ENCODE peak calls at places on chromosomes 2 and 18, in nine cellular contexts. One of them, this sample, is unnamed.

GRCh38 chr2:219664958-219665357 is 37.5 kb downstream of the SLC4A3 start:
- DNase-seq in activated CD4-positive, alpha-beta T cell treated with anti-CD3 and anti-CD28 coated beads, Interleukin-2, amount 50 U/mL, for 48 hours: no peak
- DNase-seq in smooth muscle cell of the brain vasculature: no peak
- DNase-seq in CD4-positive, CD25-positive, alpha-beta regulatory T cell: no peak
- DNase-seq in stimulated activated naive CD8-positive, alpha-beta T cell treated with anti-CD3 and anti-CD28 coated beads, Interleukin-15, Interleukin-2, amounts not matched to agents 100 U/mL and 50 U/mL, for 24 hours: no peak
- DNase-seq in stimulated activated CD8-positive, alpha-beta memory T cell treated with anti-CD3 and anti-CD28 coated beads, Interleukin-4, amount 100 ng/mL, for 48 hours: no peak
- DNase-seq in adipocyte: peak
- DNase-seq in NCI-H1417: no peak
- DNase-seq in endodermal cell: peak
- DNase-seq in this sample: peak

GRCh38 chr2:221596192-221596591 is 24.1 kb upstream of the EPHA4 start:
- DNase-seq in adipocyte: peak
- DNase-seq in NCI-H1417: no peak
- DNase-seq in CD4-positive, CD25-positive, alpha-beta regulatory T cell: no peak
- DNase-seq in stimulated activated naive CD8-positive, alpha-beta T cell treated with anti-CD3 and anti-CD28 coated beads, Interleukin-15, Interleukin-2, amounts not matched to agents 100 U/mL and 50 U/mL, for 24 hours: no peak
- DNase-seq in endodermal cell: no peak
- DNase-seq in activated CD4-positive, alpha-beta T cell treated with anti-CD3 and anti-CD28 coated beads, Interleukin-2, amount 50 U/mL, for 48 hours: no peak
- DNase-seq in stimulated activated CD8-positive, alpha-beta memory T cell treated with anti-CD3 and anti-CD28 coated beads, Interleukin-4, amount 100 ng/mL, for 48 hours: no peak
- DNase-seq in smooth muscle cell of the brain vasculature: no peak
- DNase-seq in this sample: no peak

GRCh38 chr2:33712674-33713073 is 113.6 kb upstream of the FAM98A start:
- DNase-seq in activated CD4-positive, alpha-beta T cell treated with anti-CD3 and anti-CD28 coated beads, Interleukin-2, amount 50 U/mL, for 48 hours: no peak
- DNase-seq in stimulated activated naive CD8-positive, alpha-beta T cell treated with anti-CD3 and anti-CD28 coated beads, Interleukin-15, Interleukin-2, amounts not matched to agents 100 U/mL and 50 U/mL, for 24 hours: no peak
- DNase-seq in adipocyte: no peak
- DNase-seq in NCI-H1417: no peak
- DNase-seq in stimulated activated CD8-positive, alpha-beta memory T cell treated with anti-CD3 and anti-CD28 coated beads, Interleukin-4, amount 100 ng/mL, for 48 hours: no peak
- DNase-seq in endodermal cell: no peak
- DNase-seq in smooth muscle cell of the brain vasculature: no peak
- DNase-seq in CD4-positive, CD25-positive, alpha-beta regulatory T cell: no peak
- DNase-seq in this sample: no peak

GRCh38 chr2:218985325-218986091 is 524 bp upstream of the FEV start:
- DNase-seq in CD4-positive, CD25-positive, alpha-beta regulatory T cell: no peak
- DNase-seq in smooth muscle cell of the brain vasculature: no peak
- DNase-seq in endodermal cell: peak
- DNase-seq in activated CD4-positive, alpha-beta T cell treated with anti-CD3 and anti-CD28 coated beads, Interleukin-2, amount 50 U/mL, for 48 hours: no peak
- DNase-seq in NCI-H1417: peak
- DNase-seq in stimulated activated naive CD8-positive, alpha-beta T cell treated with anti-CD3 and anti-CD28 coated beads, Interleukin-15, Interleukin-2, amounts not matched to agents 100 U/mL and 50 U/mL, for 24 hours: no peak
- DNase-seq in adipocyte: no peak
- DNase-seq in stimulated activated CD8-positive, alpha-beta memory T cell treated with anti-CD3 and anti-CD28 coated beads, Interleukin-4, amount 100 ng/mL, for 48 hours: no peak
- DNase-seq in this sample: no peak

GRCh38 chr2:18047896-18048657 is 169.6 kb downstream of the KCNS3 start:
- DNase-seq in smooth muscle cell of the brain vasculature: no peak
- DNase-seq in stimulated activated CD8-positive, alpha-beta memory T cell treated with anti-CD3 and anti-CD28 coated beads, Interleukin-4, amount 100 ng/mL, for 48 hours: no peak
- DNase-seq in endodermal cell: no peak
- DNase-seq in NCI-H1417: no peak
- DNase-seq in stimulated activated naive CD8-positive, alpha-beta T cell treated with anti-CD3 and anti-CD28 coated beads, Interleukin-15, Interleukin-2, amounts not matched to agents 100 U/mL and 50 U/mL, for 24 hours: no peak
- DNase-seq in activated CD4-positive, alpha-beta T cell treated with anti-CD3 and anti-CD28 coated beads, Interleukin-2, amount 50 U/mL, for 48 hours: no peak
- DNase-seq in CD4-positive, CD25-positive, alpha-beta regulatory T cell: no peak
- DNase-seq in adipocyte: peak
- DNase-seq in this sample: no peak

GRCh38 chr18:70421471-70421870 is 132.6 kb downstream of the SOCS6 start:
- DNase-seq in CD4-positive, CD25-positive, alpha-beta regulatory T cell: no peak
- DNase-seq in stimulated activated CD8-positive, alpha-beta memory T cell treated with anti-CD3 and anti-CD28 coated beads, Interleukin-4, amount 100 ng/mL, for 48 hours: no peak
- DNase-seq in smooth muscle cell of the brain vasculature: no peak
- DNase-seq in stimulated activated naive CD8-positive, alpha-beta T cell treated with anti-CD3 and anti-CD28 coated beads, Interleukin-15, Interleukin-2, amounts not matched to agents 100 U/mL and 50 U/mL, for 24 hours: no peak
- DNase-seq in activated CD4-positive, alpha-beta T cell treated with anti-CD3 and anti-CD28 coated beads, Interleukin-2, amount 50 U/mL, for 48 hours: no peak
- DNase-seq in endodermal cell: no peak
- DNase-seq in adipocyte: no peak
- DNase-seq in NCI-H1417: no peak
- DNase-seq in this sample: no peak

GRCh38 chr2:186543561-186544131 is 46.2 kb upstream of the ITGAV start:
- DNase-seq in activated CD4-positive, alpha-beta T cell treated with anti-CD3 and anti-CD28 coated beads, Interleukin-2, amount 50 U/mL, for 48 hours: no peak
- DNase-seq in NCI-H1417: no peak
- DNase-seq in stimulated activated CD8-positive, alpha-beta memory T cell treated with anti-CD3 and anti-CD28 coated beads, Interleukin-4, amount 100 ng/mL, for 48 hours: no peak
- DNase-seq in CD4-positive, CD25-positive, alpha-beta regulatory T cell: no peak
- DNase-seq in smooth muscle cell of the brain vasculature: peak
- DNase-seq in endodermal cell: peak
- DNase-seq in adipocyte: peak
- DNase-seq in stimulated activated naive CD8-positive, alpha-beta T cell treated with anti-CD3 and anti-CD28 coated beads, Interleukin-15, Interleukin-2, amounts not matched to agents 100 U/mL and 50 U/mL, for 24 hours: no peak
- DNase-seq in this sample: no peak

GRCh38 chr2:3291113-3291512 is 86.5 kb downstream of the EIPR1 start:
- DNase-seq in NCI-H1417: no peak
- DNase-seq in stimulated activated CD8-positive, alpha-beta memory T cell treated with anti-CD3 and anti-CD28 coated beads, Interleukin-4, amount 100 ng/mL, for 48 hours: no peak
- DNase-seq in CD4-positive, CD25-positive, alpha-beta regulatory T cell: no peak
- DNase-seq in smooth muscle cell of the brain vasculature: no peak
- DNase-seq in endodermal cell: peak
- DNase-seq in adipocyte: no peak
- DNase-seq in activated CD4-positive, alpha-beta T cell treated with anti-CD3 and anti-CD28 coated beads, Interleukin-2, amount 50 U/mL, for 48 hours: no peak
- DNase-seq in stimulated activated naive CD8-positive, alpha-beta T cell treated with anti-CD3 and anti-CD28 coated beads, Interleukin-15, Interleukin-2, amounts not matched to agents 100 U/mL and 50 U/mL, for 24 hours: no peak
- DNase-seq in this sample: no peak

GRCh38 chr2:166017208-166017607 is 63.6 kb upstream of the TTC21B start:
- DNase-seq in endodermal cell: no peak
- DNase-seq in activated CD4-positive, alpha-beta T cell treated with anti-CD3 and anti-CD28 coated beads, Interleukin-2, amount 50 U/mL, for 48 hours: no peak
- DNase-seq in CD4-positive, CD25-positive, alpha-beta regulatory T cell: no peak
- DNase-seq in stimulated activated naive CD8-positive, alpha-beta T cell treated with anti-CD3 and anti-CD28 coated beads, Interleukin-15, Interleukin-2, amounts not matched to agents 100 U/mL and 50 U/mL, for 24 hours: no peak
- DNase-seq in smooth muscle cell of the brain vasculature: no peak
- DNase-seq in NCI-H1417: no peak
- DNase-seq in adipocyte: no peak
- DNase-seq in stimulated activated CD8-positive, alpha-beta memory T cell treated with anti-CD3 and anti-CD28 coated beads, Interleukin-4, amount 100 ng/mL, for 48 hours: no peak
- DNase-seq in this sample: no peak

GRCh38 chr2:221572821-221573429 is 821 bp upstream of the EPHA4 start:
- DNase-seq in smooth muscle cell of the brain vasculature: no peak
- DNase-seq in adipocyte: peak
- DNase-seq in stimulated activated naive CD8-positive, alpha-beta T cell treated with anti-CD3 and anti-CD28 coated beads, Interleukin-15, Interleukin-2, amounts not matched to agents 100 U/mL and 50 U/mL, for 24 hours: no peak
- DNase-seq in activated CD4-positive, alpha-beta T cell treated with anti-CD3 and anti-CD28 coated beads, Interleukin-2, amount 50 U/mL, for 48 hours: peak
- DNase-seq in stimulated activated CD8-positive, alpha-beta memory T cell treated with anti-CD3 and anti-CD28 coated beads, Interleukin-4, amount 100 ng/mL, for 48 hours: peak
- DNase-seq in NCI-H1417: peak
- DNase-seq in endodermal cell: peak
- DNase-seq in CD4-positive, CD25-positive, alpha-beta regulatory T cell: peak
- DNase-seq in this sample: no peak

GRCh38 chr2:203751886-203752285 is 45.4 kb downstream of the CD28 start:
- DNase-seq in stimulated activated naive CD8-positive, alpha-beta T cell treated with anti-CD3 and anti-CD28 coated beads, Interleukin-15, Interleukin-2, amounts not matched to agents 100 U/mL and 50 U/mL, for 24 hours: no peak
- DNase-seq in stimulated activated CD8-positive, alpha-beta memory T cell treated with anti-CD3 and anti-CD28 coated beads, Interleukin-4, amount 100 ng/mL, for 48 hours: no peak
- DNase-seq in endodermal cell: no peak
- DNase-seq in smooth muscle cell of the brain vasculature: no peak
- DNase-seq in CD4-positive, CD25-positive, alpha-beta regulatory T cell: no peak
- DNase-seq in activated CD4-positive, alpha-beta T cell treated with anti-CD3 and anti-CD28 coated beads, Interleukin-2, amount 50 U/mL, for 48 hours: no peak
- DNase-seq in NCI-H1417: no peak
- DNase-seq in adipocyte: peak
- DNase-seq in this sample: no peak

GRCh38 chr2:201959626-201960025 is 74.0 kb upstream of the FZD7 start:
- DNase-seq in stimulated activated CD8-positive, alpha-beta memory T cell treated with anti-CD3 and anti-CD28 coated beads, Interleukin-4, amount 100 ng/mL, for 48 hours: no peak
- DNase-seq in NCI-H1417: no peak
- DNase-seq in stimulated activated naive CD8-positive, alpha-beta T cell treated with anti-CD3 and anti-CD28 coated beads, Interleukin-15, Interleukin-2, amounts not matched to agents 100 U/mL and 50 U/mL, for 24 hours: no peak
- DNase-seq in adipocyte: peak
- DNase-seq in endodermal cell: no peak
- DNase-seq in CD4-positive, CD25-positive, alpha-beta regulatory T cell: no peak
- DNase-seq in activated CD4-positive, alpha-beta T cell treated with anti-CD3 and anti-CD28 coated beads, Interleukin-2, amount 50 U/mL, for 48 hours: no peak
- DNase-seq in smooth muscle cell of the brain vasculature: no peak
- DNase-seq in this sample: no peak

GRCh38 chr2:200338692-200339091 is 32.2 kb downstream of the SPATS2L start:
- DNase-seq in stimulated activated CD8-positive, alpha-beta memory T cell treated with anti-CD3 and anti-CD28 coated beads, Interleukin-4, amount 100 ng/mL, for 48 hours: no peak
- DNase-seq in stimulated activated naive CD8-positive, alpha-beta T cell treated with anti-CD3 and anti-CD28 coated beads, Interleukin-15, Interleukin-2, amounts not matched to agents 100 U/mL and 50 U/mL, for 24 hours: no peak
- DNase-seq in NCI-H1417: no peak
- DNase-seq in CD4-positive, CD25-positive, alpha-beta regulatory T cell: no peak
- DNase-seq in activated CD4-positive, alpha-beta T cell treated with anti-CD3 and anti-CD28 coated beads, Interleukin-2, amount 50 U/mL, for 48 hours: no peak
- DNase-seq in smooth muscle cell of the brain vasculature: no peak
- DNase-seq in endodermal cell: no peak
- DNase-seq in adipocyte: peak
- DNase-seq in this sample: no peak

GRCh38 chr2:122263746-122264145 is 508.3 kb downstream of the TSN start:
- DNase-seq in stimulated activated CD8-positive, alpha-beta memory T cell treated with anti-CD3 and anti-CD28 coated beads, Interleukin-4, amount 100 ng/mL, for 48 hours: no peak
- DNase-seq in NCI-H1417: no peak
- DNase-seq in activated CD4-positive, alpha-beta T cell treated with anti-CD3 and anti-CD28 coated beads, Interleukin-2, amount 50 U/mL, for 48 hours: no peak
- DNase-seq in CD4-positive, CD25-positive, alpha-beta regulatory T cell: no peak
- DNase-seq in smooth muscle cell of the brain vasculature: no peak
- DNase-seq in endodermal cell: no peak
- DNase-seq in adipocyte: no peak
- DNase-seq in stimulated activated naive CD8-positive, alpha-beta T cell treated with anti-CD3 and anti-CD28 coated beads, Interleukin-15, Interleukin-2, amounts not matched to agents 100 U/mL and 50 U/mL, for 24 hours: no peak
- DNase-seq in this sample: no peak

GRCh38 chr2:229701716-229702115 is 12.6 kb downstream of the DNER start:
- DNase-seq in stimulated activated CD8-positive, alpha-beta memory T cell treated with anti-CD3 and anti-CD28 coated beads, Interleukin-4, amount 100 ng/mL, for 48 hours: no peak
- DNase-seq in stimulated activated naive CD8-positive, alpha-beta T cell treated with anti-CD3 and anti-CD28 coated beads, Interleukin-15, Interleukin-2, amounts not matched to agents 100 U/mL and 50 U/mL, for 24 hours: no peak
- DNase-seq in endodermal cell: no peak
- DNase-seq in smooth muscle cell of the brain vasculature: no peak
- DNase-seq in NCI-H1417: no peak
- DNase-seq in activated CD4-positive, alpha-beta T cell treated with anti-CD3 and anti-CD28 coated beads, Interleukin-2, amount 50 U/mL, for 48 hours: no peak
- DNase-seq in adipocyte: no peak
- DNase-seq in CD4-positive, CD25-positive, alpha-beta regulatory T cell: no peak
- DNase-seq in this sample: no peak

GRCh38 chr2:53403836-53404413 is 363.7 kb upstream of the CHAC2 start:
- DNase-seq in stimulated activated naive CD8-positive, alpha-beta T cell treated with anti-CD3 and anti-CD28 coated beads, Interleukin-15, Interleukin-2, amounts not matched to agents 100 U/mL and 50 U/mL, for 24 hours: no peak
- DNase-seq in CD4-positive, CD25-positive, alpha-beta regulatory T cell: no peak
- DNase-seq in endodermal cell: no peak
- DNase-seq in activated CD4-positive, alpha-beta T cell treated with anti-CD3 and anti-CD28 coated beads, Interleukin-2, amount 50 U/mL, for 48 hours: no peak
- DNase-seq in NCI-H1417: no peak
- DNase-seq in stimulated activated CD8-positive, alpha-beta memory T cell treated with anti-CD3 and anti-CD28 coated beads, Interleukin-4, amount 100 ng/mL, for 48 hours: no peak
- DNase-seq in smooth muscle cell of the brain vasculature: no peak
- DNase-seq in adipocyte: peak
- DNase-seq in this sample: no peak

GRCh38 chr2:169363570-169364150 is 1.3 kb upstream of the LRP2 start:
- DNase-seq in smooth muscle cell of the brain vasculature: no peak
- DNase-seq in NCI-H1417: peak
- DNase-seq in endodermal cell: peak
- DNase-seq in activated CD4-positive, alpha-beta T cell treated with anti-CD3 and anti-CD28 coated beads, Interleukin-2, amount 50 U/mL, for 48 hours: peak
- DNase-seq in adipocyte: peak
- DNase-seq in CD4-positive, CD25-positive, alpha-beta regulatory T cell: peak
- DNase-seq in stimulated activated CD8-positive, alpha-beta memory T cell treated with anti-CD3 and anti-CD28 coated beads, Interleukin-4, amount 100 ng/mL, for 48 hours: peak
- DNase-seq in stimulated activated naive CD8-positive, alpha-beta T cell treated with anti-CD3 and anti-CD28 coated beads, Interleukin-15, Interleukin-2, amounts not matched to agents 100 U/mL and 50 U/mL, for 24 hours: peak
- DNase-seq in this sample: peak

GRCh38 chr2:134282638-134283400 is 28.9 kb downstream of the MGAT5 start:
- DNase-seq in activated CD4-positive, alpha-beta T cell treated with anti-CD3 and anti-CD28 coated beads, Interleukin-2, amount 50 U/mL, for 48 hours: peak
- DNase-seq in CD4-positive, CD25-positive, alpha-beta regulatory T cell: no peak
- DNase-seq in stimulated activated naive CD8-positive, alpha-beta T cell treated with anti-CD3 and anti-CD28 coated beads, Interleukin-15, Interleukin-2, amounts not matched to agents 100 U/mL and 50 U/mL, for 24 hours: peak
- DNase-seq in smooth muscle cell of the brain vasculature: no peak
- DNase-seq in NCI-H1417: no peak
- DNase-seq in stimulated activated CD8-positive, alpha-beta memory T cell treated with anti-CD3 and anti-CD28 coated beads, Interleukin-4, amount 100 ng/mL, for 48 hours: peak
- DNase-seq in endodermal cell: no peak
- DNase-seq in adipocyte: no peak
- DNase-seq in this sample: no peak

GRCh38 chr2:173435574-173435973 is 80.9 kb downstream of the CDCA7 start:
- DNase-seq in activated CD4-positive, alpha-beta T cell treated with anti-CD3 and anti-CD28 coated beads, Interleukin-2, amount 50 U/mL, for 48 hours: no peak
- DNase-seq in NCI-H1417: no peak
- DNase-seq in stimulated activated naive CD8-positive, alpha-beta T cell treated with anti-CD3 and anti-CD28 coated beads, Interleukin-15, Interleukin-2, amounts not matched to agents 100 U/mL and 50 U/mL, for 24 hours: no peak
- DNase-seq in CD4-positive, CD25-positive, alpha-beta regulatory T cell: no peak
- DNase-seq in smooth muscle cell of the brain vasculature: no peak
- DNase-seq in endodermal cell: no peak
- DNase-seq in stimulated activated CD8-positive, alpha-beta memory T cell treated with anti-CD3 and anti-CD28 coated beads, Interleukin-4, amount 100 ng/mL, for 48 hours: no peak
- DNase-seq in adipocyte: no peak
- DNase-seq in this sample: no peak

GRCh38 chr2:73239776-73240175 is 5.7 kb downstream of the CCT7 start:
- DNase-seq in adipocyte: no peak
- DNase-seq in CD4-positive, CD25-positive, alpha-beta regulatory T cell: no peak
- DNase-seq in endodermal cell: no peak
- DNase-seq in stimulated activated naive CD8-positive, alpha-beta T cell treated with anti-CD3 and anti-CD28 coated beads, Interleukin-15, Interleukin-2, amounts not matched to agents 100 U/mL and 50 U/mL, for 24 hours: no peak
- DNase-seq in stimulated activated CD8-positive, alpha-beta memory T cell treated with anti-CD3 and anti-CD28 coated beads, Interleukin-4, amount 100 ng/mL, for 48 hours: no peak
- DNase-seq in smooth muscle cell of the brain vasculature: no peak
- DNase-seq in NCI-H1417: no peak
- DNase-seq in activated CD4-positive, alpha-beta T cell treated with anti-CD3 and anti-CD28 coated beads, Interleukin-2, amount 50 U/mL, for 48 hours: no peak
- DNase-seq in this sample: no peak

GRCh38 chr2:96527990-96528679 is 8.4 kb upstream of the ARID5A start:
- DNase-seq in activated CD4-positive, alpha-beta T cell treated with anti-CD3 and anti-CD28 coated beads, Interleukin-2, amount 50 U/mL, for 48 hours: peak
- DNase-seq in smooth muscle cell of the brain vasculature: no peak
- DNase-seq in endodermal cell: no peak
- DNase-seq in stimulated activated CD8-positive, alpha-beta memory T cell treated with anti-CD3 and anti-CD28 coated beads, Interleukin-4, amount 100 ng/mL, for 48 hours: peak
- DNase-seq in stimulated activated naive CD8-positive, alpha-beta T cell treated with anti-CD3 and anti-CD28 coated beads, Interleukin-15, Interleukin-2, amounts not matched to agents 100 U/mL and 50 U/mL, for 24 hours: peak
- DNase-seq in NCI-H1417: no peak
- DNase-seq in adipocyte: peak
- DNase-seq in CD4-positive, CD25-positive, alpha-beta regulatory T cell: no peak
- DNase-seq in this sample: no peak

GRCh38 chr2:127455566-127456493 is 37.6 kb downstream of the PROC start:
- DNase-seq in stimulated activated CD8-positive, alpha-beta memory T cell treated with anti-CD3 and anti-CD28 coated beads, Interleukin-4, amount 100 ng/mL, for 48 hours: peak
- DNase-seq in CD4-positive, CD25-positive, alpha-beta regulatory T cell: no peak
- DNase-seq in smooth muscle cell of the brain vasculature: no peak
- DNase-seq in activated CD4-positive, alpha-beta T cell treated with anti-CD3 and anti-CD28 coated beads, Interleukin-2, amount 50 U/mL, for 48 hours: peak
- DNase-seq in adipocyte: no peak
- DNase-seq in endodermal cell: no peak
- DNase-seq in stimulated activated naive CD8-positive, alpha-beta T cell treated with anti-CD3 and anti-CD28 coated beads, Interleukin-15, Interleukin-2, amounts not matched to agents 100 U/mL and 50 U/mL, for 24 hours: no peak
- DNase-seq in NCI-H1417: peak
- DNase-seq in this sample: no peak

GRCh38 chr2:240570531-240571313 is 2.4 kb downstream of the RNPEPL1 start:
- DNase-seq in NCI-H1417: no peak
- DNase-seq in activated CD4-positive, alpha-beta T cell treated with anti-CD3 and anti-CD28 coated beads, Interleukin-2, amount 50 U/mL, for 48 hours: no peak
- DNase-seq in smooth muscle cell of the brain vasculature: no peak
- DNase-seq in stimulated activated CD8-positive, alpha-beta memory T cell treated with anti-CD3 and anti-CD28 coated beads, Interleukin-4, amount 100 ng/mL, for 48 hours: no peak
- DNase-seq in endodermal cell: no peak
- DNase-seq in stimulated activated naive CD8-positive, alpha-beta T cell treated with anti-CD3 and anti-CD28 coated beads, Interleukin-15, Interleukin-2, amounts not matched to agents 100 U/mL and 50 U/mL, for 24 hours: no peak
- DNase-seq in adipocyte: no peak
- DNase-seq in CD4-positive, CD25-positive, alpha-beta regulatory T cell: no peak
- DNase-seq in this sample: no peak